ENCODE peak calls at places on chromosomes 5 and 9, in six cellular contexts. S is heart right ventricle; Z is astrocyte of the spinal cord; L is CD8-positive, alpha-beta T cell; W is fibroblast of the aortic adventitia; P is GM12864. V is an unnamed sample.
A peak's percentile ranks its signal among the peaks of the same experiment; 100 is the strongest.

GRCh38 chr9:109117856-109118801 is 1.6 kb downstream of the TMEM245 start:
- DNase-seq in S (no peak), Z (peak; percentile 79), L (no peak), W (peak; percentile 89), P (no peak), V (peak; percentile 95)

GRCh38 chr9:106958955-106959657 is 96.1 kb downstream of the ZNF462 start:
- DNase-seq in S (no peak), Z (peak; percentile 62), L (no peak), W (peak; percentile 74), P (no peak), V (peak; percentile 86)

GRCh38 chr5:27008604-27009564 is 29.5 kb downstream of the CDH9 start:
- DNase-seq in S (no peak), Z (no peak), L (no peak), W (no peak), P (no peak), V (no peak)

GRCh38 chr5:43193171-43193951 is 1.3 kb downstream of the NIM1K start:
- DNase-seq in S (no peak), Z (peak; percentile 92), L (no peak), W (peak; percentile 93), P (no peak), V (peak; percentile 97)

GRCh38 chr5:54109931-54110330 is 200.4 kb downstream of the ARL15 start:
- DNase-seq in S (no peak), Z (no peak), L (no peak), W (peak; percentile 22), P (no peak), V (no peak)

GRCh38 chr9:113492343-113493079 is 29.0 kb downstream of the RGS3 start:
- DNase-seq in S (no peak), Z (no peak), L (no peak), W (no peak), P (no peak), V (peak; percentile 46)

GRCh38 chr9:133404440-133405002 is 13.3 kb downstream of the REXO4 start:
- DNase-seq in S (no peak), Z (no peak), L (no peak), W (no peak), P (no peak), V (no peak)

GRCh38 chr9:28956111-28956880 is 1383.0 kb upstream of the C9orf72 start:
- DNase-seq in S (no peak), Z (no peak), L (no peak), W (no peak), P (no peak), V (no peak)

GRCh38 chr5:43536972-43537371 is 19.9 kb downstream of the PAIP1 start:
- DNase-seq in S (no peak), Z (no peak), L (no peak), W (no peak), P (no peak), V (no peak)

GRCh38 chr5:174827521-174827920 is 103.1 kb downstream of the MSX2 start:
- DNase-seq in S (no peak), Z (peak; percentile 31), L (no peak), W (peak; percentile 29), P (no peak), V (peak; percentile 73)
- H3K4me3 ChIP-seq in S (no peak overlapping the region), Z (no peak overlapping the region), L (no peak overlapping the region), W (no peak overlapping the region), P (no peak overlapping the region), V (no peak overlapping the region)

DNA sequence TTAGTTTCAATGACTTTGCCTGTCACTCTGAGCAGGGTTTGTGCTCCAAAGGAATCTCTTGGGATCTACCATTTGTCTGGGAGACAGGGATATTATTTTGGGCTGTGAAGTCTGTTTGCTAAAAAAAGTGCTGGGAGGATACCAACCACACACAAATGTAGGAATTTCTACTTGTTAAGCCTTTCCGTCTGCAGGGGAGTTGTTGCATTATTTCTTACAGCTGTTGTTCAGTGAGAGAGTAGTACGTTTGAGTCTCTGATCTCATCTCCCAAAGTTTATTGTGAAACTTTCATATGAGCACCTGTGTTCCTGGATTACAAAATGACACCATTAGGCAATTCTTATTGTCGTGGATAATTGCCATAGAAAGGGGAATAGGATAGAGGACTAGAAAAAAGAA is 78.3 kb upstream of the SEMA6A start:
- DNase-seq in S (no peak), Z (peak; percentile 23), L (no peak), W (no peak), P (no peak), V (peak; percentile 9)
- H3K4me3 ChIP-seq in S (no peak overlapping the region), Z (no peak overlapping the region), L (no peak overlapping the region), W (no peak overlapping the region), P (no peak overlapping the region), V (no peak overlapping the region)

DNA sequence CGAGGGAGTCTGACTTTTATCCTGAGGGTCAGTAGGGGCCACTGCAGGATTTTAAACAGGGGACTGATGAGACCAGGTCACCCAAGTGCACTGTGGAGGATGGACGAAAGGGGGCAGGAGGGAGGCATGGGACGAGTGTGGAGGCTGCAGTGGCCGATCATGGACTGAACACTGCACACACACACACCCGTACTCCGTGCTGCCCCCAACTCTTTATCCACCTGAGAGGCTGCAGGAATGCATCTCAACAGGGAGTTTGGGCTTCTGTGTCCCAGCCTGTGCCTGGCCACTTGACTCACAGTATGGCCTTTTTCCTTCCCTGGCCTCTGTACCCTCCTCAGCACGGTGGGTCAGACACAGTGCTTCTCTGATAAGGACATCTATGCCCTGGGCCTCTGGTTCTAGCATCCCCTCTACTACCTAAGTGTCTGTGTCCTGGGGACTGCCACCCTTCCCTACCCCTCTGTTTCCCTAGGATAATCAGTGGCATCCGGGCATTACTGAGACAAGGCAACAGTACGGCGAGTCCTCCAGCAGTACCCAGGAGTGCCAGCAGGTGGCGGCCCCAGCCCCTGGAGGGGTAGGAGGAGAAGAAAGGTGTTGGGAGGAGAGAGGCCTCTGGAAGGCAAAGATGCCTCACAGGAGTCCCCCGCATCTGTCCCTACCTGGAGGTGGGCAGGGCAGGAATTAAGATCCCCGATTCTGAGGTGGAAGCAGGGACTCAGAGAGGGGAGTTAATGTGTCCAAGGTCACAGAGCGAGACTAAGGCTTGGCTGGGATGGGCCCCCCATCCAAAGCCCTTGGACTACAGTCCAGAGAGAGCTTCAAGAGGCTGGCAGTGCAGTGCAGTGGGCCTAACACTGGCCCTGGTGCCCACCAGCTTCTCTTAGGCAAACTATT is 5.1 kb upstream of the CDX1 start:
- DNase-seq in S (peak; percentile 85), Z (peak; percentile 74), L (peak; percentile 63), W (peak; percentile 75), P (no peak), V (peak; percentile 52)
- H3K4me3 ChIP-seq in S (no peak overlapping the region), Z (no peak overlapping the region), L (no peak overlapping the region), W (no peak overlapping the region), P (no peak overlapping the region), V (no peak overlapping the region)

GRCh38 chr9:31542384-31543055 is 841.9 kb upstream of the ACO1 start:
- DNase-seq in S (no peak), Z (peak; percentile 59), L (no peak), W (peak; percentile 48), P (peak; percentile 82), V (peak; percentile 81)
- H3K4me3 ChIP-seq in S (no peak overlapping the region), Z (no peak overlapping the region), L (no peak overlapping the region), W (no peak overlapping the region), P (no peak overlapping the region), V (no peak overlapping the region)

DNA sequence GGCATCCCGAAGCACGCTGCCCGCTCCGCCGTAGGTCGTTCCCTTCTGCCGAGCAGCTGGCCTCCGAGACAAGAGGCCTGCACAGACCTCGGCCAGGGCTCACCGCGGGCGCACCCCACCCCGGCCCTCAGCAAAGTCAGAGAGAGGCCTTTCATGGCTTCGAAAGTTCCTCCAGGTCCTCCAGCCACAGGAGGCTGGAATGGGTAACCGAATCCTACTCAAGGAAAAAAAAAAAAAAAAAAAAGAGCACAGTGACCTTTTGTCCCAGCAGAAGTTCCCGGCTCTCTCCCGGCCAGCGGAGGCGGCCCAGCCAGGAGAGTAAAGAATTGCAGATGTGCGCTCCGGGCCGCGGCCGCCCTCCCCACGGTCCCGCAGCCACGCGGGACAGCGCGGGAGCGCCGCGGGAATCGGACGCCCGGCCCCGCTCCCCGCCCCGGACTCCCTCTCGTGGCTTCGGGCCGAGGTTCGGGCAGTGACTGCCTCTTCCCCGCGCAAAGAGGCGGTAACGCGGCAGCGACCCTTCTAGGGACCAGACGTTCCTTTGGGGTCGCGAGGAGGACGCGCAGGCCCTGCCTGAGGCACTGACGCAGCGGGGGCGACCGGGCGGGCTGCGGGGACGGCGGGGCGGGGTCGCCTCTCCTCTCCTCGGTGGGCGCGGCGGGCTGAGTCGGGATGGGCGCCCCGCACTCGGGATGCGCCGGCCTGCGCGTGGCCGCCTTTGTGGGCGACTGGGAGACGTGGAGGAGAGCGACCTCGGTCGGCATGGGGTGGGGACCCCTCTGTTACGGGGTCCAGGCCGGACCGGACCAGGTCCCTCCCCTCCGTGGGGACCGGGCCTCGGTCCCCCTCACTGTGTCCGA is 790 bp downstream of the GFPT2 start:
- DNase-seq in S (no peak), Z (no peak), L (no peak), W (peak; percentile 44), P (no peak), V (peak; percentile 23)
- H3K4me3 ChIP-seq in S (peak overlapping the region; percentile 64), Z (peak overlapping the region; percentile 82), L (peak overlapping the region; percentile 76), W (peak overlapping the region; percentile 83), P (no peak overlapping the region), V (peak overlapping the region; percentile 59)

GRCh38 chr9:135478858-135479468 is 619 bp upstream of the PPP1R26 start:
- DNase-seq in S (peak; percentile 27), Z (no peak), L (no peak), W (peak; percentile 28), P (no peak), V (peak; percentile 23)
- H3K4me3 ChIP-seq in S (peak overlapping the region; percentile 73), Z (peak overlapping the region; percentile 18), L (no peak overlapping the region), W (peak overlapping the region; percentile 59), P (no peak overlapping the region), V (no peak overlapping the region)